ENCODE peak calls at places on chromosomes 2 and 18, in nine cellular contexts. M, Z, J, U, B, L, C, H and Y are unnamed samples.

GRCh38 chr2:136008205-136008865 is 22.9 kb upstream of the DARS1 start:
- DNase-seq in M (no peak), Z (peak), J (no peak), U (no peak), B (no peak), L (no peak), C (peak), H (no peak), Y (no peak)

GRCh38 chr2:216733046-216733445 is 37.7 kb upstream of the IGFBP5 start:
- DNase-seq in M (no peak), Z (no peak), J (no peak), U (no peak), B (no peak), L (no peak), C (no peak), H (no peak), Y (no peak)

GRCh38 chr18:35918564-35918963 is 53.9 kb upstream of the RMP24 start:
- DNase-seq in M (no peak), Z (no peak), J (no peak), U (no peak), B (no peak), L (no peak), C (no peak), H (no peak), Y (no peak)

GRCh38 chr2:156892449-156893335 is 364.8 kb upstream of the GALNT5 start:
- DNase-seq in M (peak), Z (peak), J (peak), U (no peak), B (peak), L (no peak), C (no peak), H (no peak), Y (no peak)

GRCh38 chr18:53375641-53376040 is 848.8 kb downstream of the MBD2 start:
- DNase-seq in M (peak), Z (no peak), J (no peak), U (no peak), B (no peak), L (no peak), C (no peak), H (no peak), Y (no peak)

GRCh38 chr2:9318461-9319337 is 104.6 kb downstream of the ITGB1BP1 start:
- DNase-seq in M (no peak), Z (no peak), J (no peak), U (no peak), B (no peak), L (no peak), C (no peak), H (no peak), Y (no peak)

GRCh38 chr18:29198834-29199233 is 1021.9 kb upstream of the CDH2 start:
- DNase-seq in M (no peak), Z (no peak), J (no peak), U (no peak), B (no peak), L (no peak), C (no peak), H (no peak), Y (no peak)

GRCh38 chr2:19947184-19947940 is 42.5 kb downstream of the WDR35 start:
- DNase-seq in M (no peak), Z (no peak), J (no peak), U (no peak), B (peak), L (no peak), C (no peak), H (no peak), Y (no peak)

GRCh38 chr18:62718268-62718800 is 3.0 kb downstream of the PHLPP1 start:
- DNase-seq in M (no peak), Z (no peak), J (no peak), U (no peak), B (no peak), L (no peak), C (no peak), H (no peak), Y (no peak)

GRCh38 chr2:129296401-129297343 is 682.8 kb upstream of the RAB6C start:
- DNase-seq in M (no peak), Z (peak), J (no peak), U (peak), B (no peak), L (no peak), C (no peak), H (no peak), Y (no peak)

GRCh38 chr2:173401716-173402326 is 47.1 kb downstream of the CDCA7 start:
- DNase-seq in M (no peak), Z (no peak), J (no peak), U (no peak), B (peak), L (no peak), C (no peak), H (no peak), Y (no peak)

GRCh38 chr2:163736433-163737168 is 793 bp upstream of the FIGN start:
- DNase-seq in M (peak), Z (no peak), J (no peak), U (peak), B (peak), L (peak), C (no peak), H (no peak), Y (no peak)

GRCh38 chr2:239590276-239590675 is 189.5 kb upstream of the HDAC4 start:
- DNase-seq in M (no peak), Z (no peak), J (no peak), U (no peak), B (no peak), L (no peak), C (no peak), H (no peak), Y (no peak)

GRCh38 chr2:117936871-117937428 is 76.9 kb downstream of the CCDC93 start:
- DNase-seq in M (no peak), Z (peak), J (no peak), U (peak), B (no peak), L (no peak), C (no peak), H (no peak), Y (no peak)

GRCh38 chr18:37649930-37650329 is 84.3 kb upstream of the CELF4 start:
- DNase-seq in M (no peak), Z (no peak), J (no peak), U (no peak), B (no peak), L (no peak), C (no peak), H (no peak), Y (no peak)

GRCh38 chr2:235218486-235218907 is 266.7 kb downstream of the SH3BP4 start:
- DNase-seq in M (no peak), Z (no peak), J (no peak), U (no peak), B (no peak), L (no peak), C (no peak), H (no peak), Y (no peak)

GRCh38 chr2:238601433-238602222 is 174.9 kb downstream of the ASB1 start:
- DNase-seq in M (no peak), Z (no peak), J (peak), U (no peak), B (peak), L (no peak), C (no peak), H (no peak), Y (no peak)

GRCh38 chr2:42907835-42908234 is 115.5 kb upstream of the HAAO start:
- DNase-seq in M (no peak), Z (no peak), J (no peak), U (no peak), B (no peak), L (no peak), C (no peak), H (no peak), Y (no peak)

GRCh38 chr2:67790622-67791021 is 272.2 kb downstream of the C1D start:
- DNase-seq in M (no peak), Z (no peak), J (no peak), U (no peak), B (peak), L (no peak), C (no peak), H (no peak), Y (no peak)

GRCh38 chr2:223180463-223180862 is 128.5 kb downstream of the KCNE4 start:
- DNase-seq in M (no peak), Z (no peak), J (peak), U (no peak), B (peak), L (no peak), C (no peak), H (no peak), Y (no peak)

GRCh38 chr2:233999182-233999581 is 51.3 kb upstream of the SPP2 start:
- DNase-seq in M (no peak), Z (no peak), J (no peak), U (no peak), B (no peak), L (no peak), C (no peak), H (no peak), Y (no peak)

GRCh38 chr2:201196003-201196402 is 13.1 kb downstream of the CASP10 start:
- DNase-seq in M (no peak), Z (no peak), J (no peak), U (no peak), B (no peak), L (no peak), C (no peak), H (no peak), Y (no peak)

GRCh38 chr2:113886479-113887383 is 3.2 kb upstream of the ACTR3 start:
- DNase-seq in M (no peak), Z (peak), J (no peak), U (no peak), B (peak), L (no peak), C (no peak), H (no peak), Y (no peak)

GRCh38 chr2:12675352-12675795 is 41.4 kb upstream of the TRIB2 start:
- DNase-seq in M (no peak), Z (no peak), J (no peak), U (no peak), B (peak), L (no peak), C (no peak), H (no peak), Y (no peak)

GRCh38 chr2:74845217-74845751 is 11.4 kb downstream of the HK2 start:
- DNase-seq in M (peak), Z (peak), J (peak), U (peak), B (peak), L (no peak), C (peak), H (no peak), Y (no peak)

GRCh38 chr2:179417436-179417949 is 152.9 kb upstream of the SESTD1 start:
- DNase-seq in M (peak), Z (no peak), J (no peak), U (no peak), B (no peak), L (no peak), C (no peak), H (no peak), Y (no peak)